ENCODE peak calls at places on chromosomes 6 and 20, in nine cellular contexts. F is Panc1; U is endodermal cell; V is ascending aorta; S is CD8-positive, alpha-beta memory T cell; D is adipocyte; G is thoracic aorta; H is upper lobe of right lung; P is lower lobe of right lung. L is an unnamed sample. For H3K36me3 and H3K4me1, the result is how much of the 10 kb centered on the place peaks cover.

GRCh38 chr6:120965814-120966213 is 368.5 kb downstream of the TBC1D32 start:
- DNase-seq in U (no peak), F (no peak), V (no peak), D (no peak), S (no peak), P (no peak), H (no peak), G (no peak), L (no peak)

GRCh38 chr20:58349586-58349985 is 39.4 kb upstream of the VAPB start:
- DNase-seq in H (no peak), V (no peak), P (no peak), D (peak), U (no peak), S (no peak), G (no peak), F (no peak), L (no peak)

GRCh38 chr6:21138359-21139094 is 455.0 kb upstream of the SOX4 start:
- DNase-seq in V (no peak), H (no peak), S (no peak), D (no peak), F (no peak), U (no peak), G (no peak), P (no peak), L (no peak)

GRCh38 chr6:144939926-144940325 is 654.8 kb downstream of the UTRN start:
- DNase-seq in S (no peak), P (no peak), D (peak), V (no peak), F (no peak), U (no peak), G (no peak), H (no peak), L (no peak)

GRCh38 chr6:159758031-159759001 is 3.5 kb upstream of the ACAT2 start:
- DNase-seq in V (no peak), S (no peak), F (no peak), G (no peak), H (no peak), U (peak), P (no peak), D (peak), L (no peak)

GRCh38 chr6:121124600-121124999 is 209.7 kb downstream of the TBC1D32 start:
- DNase-seq in D (no peak), H (no peak), P (no peak), G (no peak), V (no peak), S (no peak), F (no peak), U (no peak), L (no peak)

GRCh38 chr6:142945446-142946180 is 637 bp upstream of the HIVEP2 start:
- DNase-seq in P (peak), F (no peak), V (no peak), D (no peak), U (peak), G (no peak), S (peak), H (peak), L (no peak)

GRCh38 chr20:15487030-15487429 is 1086.2 kb downstream of the KIF16B start:
- DNase-seq in S (no peak), P (no peak), U (no peak), G (no peak), F (no peak), D (peak), H (no peak), V (no peak), L (no peak)

GRCh38 chr6:151263035-151263434 is 23.3 kb downstream of the AKAP12 start:
- DNase-seq in H (no peak), F (no peak), S (no peak), P (no peak), U (no peak), V (no peak), G (no peak), D (no peak), L (no peak)

GRCh38 chr6:44177691-44178423 is 19.2 kb downstream of the CAPN11 start:
- DNase-seq in V (no peak), S (no peak), U (no peak), P (peak), F (peak), D (peak), G (peak), H (no peak), L (peak)

GRCh38 chr20:63854766-63855362 is 6.4 kb upstream of the ABHD16B start:
- DNase-seq in H (no peak), V (no peak), F (no peak), P (no peak), G (no peak), U (peak), S (no peak), D (peak), L (peak)

GRCh38 chr6:89035252-89036106 is 45.1 kb upstream of the PNRC1 start:
- DNase-seq in H (peak), F (peak), U (no peak), V (peak), G (peak), S (no peak), D (peak), P (peak), L (peak)

GRCh38 chr6:22145823-22146379 is 150.9 kb downstream of the PRL start:
- DNase-seq in P (no peak), F (peak), V (no peak), U (peak), G (no peak), H (no peak), D (peak), S (no peak), L (no peak)

GRCh38 chr20:18971574-18971973 is 158.0 kb downstream of the SCP2D1 start:
- DNase-seq in P (no peak), F (no peak), S (no peak), D (no peak), G (no peak), V (no peak), H (no peak), U (no peak), L (no peak)

GRCh38 chr6:25564953-25565352 is 87.1 kb upstream of the SCGN start:
- DNase-seq in P (no peak), G (no peak), H (no peak), F (no peak), U (no peak), D (no peak), S (no peak), V (no peak), L (no peak)

GRCh38 chr6:55704421-55704820 is 125.4 kb upstream of the HMGCLL1 start:
- DNase-seq in G (no peak), P (no peak), H (no peak), U (no peak), S (no peak), V (no peak), D (peak), F (no peak), L (no peak)

GRCh38 chr6:170206931-170207431 is 83.9 kb downstream of the DLL1 start:
- DNase-seq in P (no peak), F (no peak), V (no peak), U (peak), H (no peak), S (no peak), D (no peak), G (no peak), L (no peak)

DNA sequence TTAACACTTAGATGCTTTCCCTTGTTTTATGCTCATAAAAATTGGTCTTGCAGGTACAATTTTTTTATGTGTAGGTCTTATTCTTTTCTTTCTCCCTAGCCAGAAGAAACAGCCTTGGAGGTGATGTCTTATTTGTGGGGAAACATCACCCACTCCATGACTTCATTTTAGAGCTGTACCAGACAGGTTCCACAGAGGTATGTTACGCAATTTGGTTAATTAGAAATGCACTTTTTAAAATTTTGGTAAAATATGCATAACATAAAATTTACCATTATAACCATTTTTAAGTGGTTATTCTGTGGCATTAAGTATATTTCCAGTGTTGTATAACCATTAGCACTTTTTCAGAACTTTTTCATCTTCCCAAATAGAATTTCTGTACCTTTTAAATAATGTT is 41.3 kb downstream of the NKX2-4 start:
- DNase-seq in S (no peak), F (no peak), G (no peak), D (no peak), V (no peak), U (no peak), P (no peak), H (no peak), L (no peak)
- H3K36me3 ChIP-seq in S (under half), F (under half), G (under half), D (half or more), V (half or more), U (half or more), P (half or more), H (half or more), L (half or more)

GRCh38 chr6:146885708-146886457 is 287.1 kb downstream of the ADGB start:
- DNase-seq in U (no peak), P (no peak), S (no peak), G (no peak), D (no peak), F (no peak), H (no peak), V (no peak), L (no peak)
- H3K4me1 ChIP-seq in U (under half), P (under half), S (under half), G (under half), D (under half), F (under half), H (under half), V (under half), L (under half)

DNA sequence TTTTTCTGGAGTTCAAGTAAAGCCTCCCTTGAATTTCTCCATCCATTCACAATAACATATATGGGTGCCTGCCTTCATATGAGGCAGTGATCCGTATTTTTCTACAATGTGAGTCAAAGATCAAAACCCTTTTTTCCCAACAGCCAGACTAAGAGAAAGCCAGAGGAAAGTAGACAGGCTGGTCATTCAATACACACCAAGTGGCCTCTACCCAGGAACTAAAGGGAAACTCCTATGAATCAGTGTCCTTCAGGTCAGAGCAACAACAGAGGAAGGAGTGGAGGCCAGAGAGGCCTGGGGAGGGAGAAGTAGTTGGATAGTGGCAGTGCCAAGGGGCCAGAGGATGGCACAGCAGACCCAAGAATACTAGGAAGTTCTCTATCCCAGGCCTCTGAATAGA is 23.8 kb downstream of the SIM1 start:
- DNase-seq in V (no peak), G (no peak), U (no peak), F (no peak), S (no peak), H (no peak), P (no peak), D (no peak), L (no peak)
- H3K36me3 ChIP-seq in V (under half), G (under half), U (under half), F (under half), S (under half), H (under half), P (under half), D (under half), L (under half)

DNA sequence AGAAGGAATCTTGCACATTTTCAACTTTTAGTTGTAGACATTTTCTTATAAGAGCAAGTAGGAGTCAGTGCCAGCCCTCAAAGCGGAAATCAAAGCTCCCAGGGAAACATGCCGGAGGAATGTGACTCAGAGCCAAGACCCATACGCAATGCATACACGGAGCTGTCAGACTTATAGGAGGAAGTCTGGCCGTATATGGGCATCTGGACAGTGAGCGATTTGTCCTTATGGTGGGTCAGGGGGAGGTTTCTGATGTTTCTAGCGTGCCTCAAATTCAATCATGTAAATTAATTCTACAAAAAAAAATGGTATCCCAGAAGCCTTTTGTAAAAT is 3.6 kb upstream of the CCN2 start:
- DNase-seq in P (peak), V (no peak), G (peak), D (peak), S (no peak), H (no peak), F (peak), U (no peak), L (peak)
- H3K4me1 ChIP-seq in P (under half), V (under half), G (under half), D (under half), S (under half), H (under half), F (under half), U (under half), L (under half)

GRCh38 chr6:36309900-36310299 is 26.8 kb downstream of the BNIP5 start:
- DNase-seq in F (no peak), H (no peak), U (no peak), D (no peak), S (no peak), V (no peak), P (no peak), G (no peak), L (no peak)

GRCh38 chr6:36313628-36313895 is 23.1 kb downstream of the BNIP5 start:
- DNase-seq in U (no peak), G (no peak), D (no peak), P (no peak), V (no peak), S (no peak), F (no peak), H (no peak), L (no peak)

GRCh38 chr6:36315921-36316320 is 20.8 kb downstream of the BNIP5 start:
- DNase-seq in H (no peak), V (no peak), G (no peak), U (no peak), S (no peak), F (no peak), P (no peak), D (no peak), L (no peak)

GRCh38 chr6:36314221-36315014 is 22.3 kb downstream of the BNIP5 start:
- DNase-seq in P (no peak), G (no peak), F (no peak), D (no peak), U (peak), S (peak), H (no peak), V (no peak), L (no peak)

DNA sequence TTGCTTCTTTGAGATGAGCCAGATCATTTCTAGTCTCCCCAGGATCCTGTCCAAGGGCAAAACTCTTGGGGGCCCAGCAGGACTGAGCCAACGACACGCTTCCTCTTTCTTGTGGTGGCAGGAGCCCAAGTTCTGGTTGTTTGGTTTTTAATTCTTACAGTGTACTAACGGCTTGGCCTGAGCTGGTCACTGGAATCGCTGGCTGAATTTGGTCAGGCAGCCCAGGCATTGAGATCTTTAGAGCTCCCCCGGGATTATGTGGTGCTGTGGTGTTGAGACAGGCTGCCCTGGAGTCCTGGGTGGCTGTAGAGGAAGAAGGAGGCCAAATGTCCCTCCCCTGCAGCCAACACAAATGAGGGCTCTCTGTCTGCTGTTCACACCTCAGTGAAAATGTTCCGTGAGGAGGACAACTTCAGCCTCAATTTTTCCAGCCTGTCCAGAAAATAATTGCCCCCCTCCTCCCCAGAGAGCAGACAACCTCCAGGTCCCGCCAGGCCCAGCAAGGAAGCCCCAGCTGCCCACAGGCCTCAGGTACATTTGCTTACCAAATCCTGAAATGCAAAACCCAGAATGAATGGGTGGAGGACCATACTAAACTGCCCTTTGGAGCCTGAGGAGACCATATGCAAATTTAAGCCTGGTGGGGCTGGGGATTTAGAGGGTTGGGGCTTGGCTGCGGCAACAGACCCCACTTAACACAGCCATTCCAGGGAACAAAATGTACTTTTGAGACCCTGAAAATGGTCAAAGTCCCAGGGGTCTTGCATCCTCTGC is 23.6 kb downstream of the BNIP5 start:
- DNase-seq in U (no peak), H (no peak), G (no peak), F (no peak), D (no peak), S (no peak), P (no peak), V (no peak), L (no peak)
- H3K36me3 ChIP-seq in U (under half), H (under half), G (under half), F (under half), D (under half), S (under half), P (under half), V (under half), L (under half)

GRCh38 chr6:165769884-165770283 is 106.8 kb upstream of the PDE10A start:
- DNase-seq in V (no peak), F (no peak), P (no peak), U (no peak), S (no peak), G (no peak), H (no peak), D (no peak), L (no peak)
- H3K4me1 ChIP-seq in V (under half), F (under half), P (under half), U (under half), S (under half), G (under half), H (under half), D (under half), L (under half)

DNA sequence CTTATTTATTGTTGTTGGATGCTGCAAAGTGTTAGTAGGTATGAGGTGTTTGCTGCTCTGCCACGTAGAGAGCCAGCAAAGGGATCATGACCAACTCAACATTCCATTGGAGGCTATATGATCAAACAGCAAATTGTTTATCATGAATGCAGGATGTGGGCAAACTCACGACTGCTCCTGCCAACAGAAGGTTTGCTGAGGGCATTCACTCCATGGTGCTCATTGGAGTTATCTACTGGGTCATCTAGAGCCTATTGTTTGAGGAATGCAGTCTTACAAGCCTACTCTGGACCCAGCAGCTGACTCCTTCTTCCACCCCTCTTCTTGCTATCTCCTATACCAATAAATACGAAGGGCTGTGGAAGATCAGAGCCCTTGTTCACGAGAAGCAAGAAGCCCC is 12.1 kb downstream of the MICB start:
- DNase-seq in G (no peak), F (no peak), U (no peak), V (no peak), H (no peak), S (no peak), D (no peak), P (no peak), L (no peak)
- H3K36me3 ChIP-seq in G (under half), F (under half), U (under half), V (under half), H (under half), S (under half), D (under half), P (under half), L (under half)

GRCh38 chr6:13716955-13717295 is 5.3 kb upstream of the RANBP9 start:
- DNase-seq in F (no peak), G (no peak), D (no peak), V (no peak), H (no peak), U (no peak), S (no peak), P (no peak), L (no peak)

GRCh38 chr6:13715444-13715883 is 3.8 kb upstream of the RANBP9 start:
- DNase-seq in U (no peak), S (no peak), V (no peak), P (no peak), D (no peak), G (no peak), F (no peak), H (no peak), L (no peak)

GRCh38 chr6:13716225-13716954 is 4.8 kb upstream of the RANBP9 start:
- DNase-seq in F (no peak), D (no peak), S (no peak), G (no peak), H (no peak), U (no peak), V (no peak), P (no peak), L (no peak)

GRCh38 chr6:13722880-13723279 is 11.2 kb upstream of the RANBP9 start:
- DNase-seq in D (no peak), P (no peak), H (no peak), G (no peak), U (no peak), V (no peak), S (no peak), F (no peak), L (no peak)

DNA sequence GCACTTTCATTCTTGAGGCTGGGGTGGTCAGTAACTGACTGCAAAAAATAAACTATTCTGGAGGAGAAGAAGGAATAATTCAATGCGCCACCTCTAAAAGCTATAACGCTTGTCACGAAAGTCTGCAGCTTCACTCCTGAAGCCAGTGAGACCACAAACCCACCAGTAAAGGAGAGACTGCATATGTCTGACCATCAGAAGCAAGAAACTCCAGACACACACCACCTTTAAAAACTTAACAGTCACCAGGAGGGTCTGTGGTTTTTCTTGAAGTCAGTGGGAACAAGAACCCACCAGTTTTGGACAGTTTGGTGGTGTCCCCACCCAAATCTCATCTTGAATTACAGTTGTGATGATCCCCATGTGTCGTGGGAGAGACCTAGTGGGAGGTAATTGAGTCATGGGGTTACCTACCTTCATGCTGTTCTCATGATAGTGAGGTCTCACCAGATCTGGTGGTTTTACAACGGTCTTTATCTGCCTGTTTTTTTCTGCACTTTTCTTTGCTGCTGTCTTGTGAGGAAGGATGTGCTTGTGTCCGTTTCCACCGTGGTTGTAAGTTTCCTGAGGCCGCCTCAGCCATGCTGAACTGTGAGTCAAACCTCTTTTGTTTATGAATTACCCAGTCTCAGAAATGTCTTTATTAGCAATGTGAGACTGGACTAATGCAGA is 6.3 kb upstream of the RANBP9 start:
- DNase-seq in G (no peak), H (no peak), D (no peak), F (no peak), P (no peak), V (no peak), S (no peak), U (no peak), L (no peak)
- H3K4me1 ChIP-seq in G (under half), H (under half), D (under half), F (under half), P (under half), V (under half), S (under half), U (under half), L (under half)